ENCODE peak calls at places on chromosomes 2 and 18, in five cellular contexts. N is cardiac septum, O is NCI-H1092 treated with DMSO at 0.1 percent for 48 hours, U is LoVo, M is Caki2. Y is an unnamed sample.

GRCh38 chr18:46452820-46453219 is 204.2 kb downstream of the LOXHD1 start:
- DNase-seq in O (no peak), M (peak), U (peak), N (no peak), Y (peak)

GRCh38 chr2:72220170-72220569 is 72.5 kb upstream of the CYP26B1 start:
- DNase-seq in O (no peak), U (no peak), M (no peak), N (no peak), Y (peak)

GRCh38 chr18:32851936-32852335 is 79.1 kb upstream of the KLHL14 start:
- DNase-seq in U (no peak), O (no peak), N (no peak), M (no peak), Y (peak)

GRCh38 chr2:37781028-37781427 is 109.6 kb upstream of the CDC42EP3 start:
- DNase-seq in N (no peak), U (peak), O (no peak), M (no peak), Y (peak)

GRCh38 chr2:11357428-11357972 is 13.1 kb upstream of the ROCK2 start:
- DNase-seq in O (no peak), N (no peak), M (no peak), U (no peak), Y (no peak)

GRCh38 chr18:56267334-56267733 is 371.1 kb downstream of the TXNL1 start:
- DNase-seq in U (no peak), M (no peak), N (no peak), O (no peak), Y (no peak)

GRCh38 chr2:64750817-64751285 is 97.1 kb upstream of the SERTAD2 start:
- DNase-seq in O (peak), M (peak), U (no peak), N (peak), Y (peak)

GRCh38 chr2:86223098-86223681 is 23.9 kb downstream of the MRPL35 start:
- DNase-seq in N (peak), O (no peak), U (no peak), M (no peak), Y (no peak)

GRCh38 chr2:133497261-133497893 is 70.9 kb downstream of the NCKAP5 start:
- DNase-seq in N (no peak), M (no peak), O (peak), U (no peak), Y (no peak)

Y was measured in RCC 7860.